ENCODE peak calls at places on chromosomes 7 and 10, in ten cellular contexts. One of them, this sample, is unnamed.

GRCh38 chr7:26166681-26167266 is 14.8 kb downstream of the NFE2L3 start:
- DNase-seq in stomach: no peak
- DNase-seq in fibroblast of lung: no peak
- DNase-seq in sigmoid colon: no peak
- DNase-seq in neural progenitor cell: no peak
- DNase-seq in Peyer's patch: no peak
- DNase-seq in heart right ventricle: no peak
- DNase-seq in transverse colon: no peak
- DNase-seq in uterus: no peak
- DNase-seq in pancreas: no peak
- DNase-seq in this sample: no peak

GRCh38 chr10:46060706-46061105 is 14.6 kb upstream of the MSMB start:
- DNase-seq in stomach: no peak
- DNase-seq in fibroblast of lung: no peak
- DNase-seq in sigmoid colon: no peak
- DNase-seq in neural progenitor cell: no peak
- DNase-seq in Peyer's patch: no peak
- DNase-seq in heart right ventricle: no peak
- DNase-seq in transverse colon: no peak
- DNase-seq in uterus: no peak
- DNase-seq in pancreas: no peak
- DNase-seq in this sample: no peak

GRCh38 chr10:126846469-126846868 is 58.8 kb upstream of the DOCK1 start:
- DNase-seq in stomach: no peak
- DNase-seq in fibroblast of lung: no peak
- DNase-seq in sigmoid colon: no peak
- DNase-seq in neural progenitor cell: no peak
- DNase-seq in Peyer's patch: no peak
- DNase-seq in heart right ventricle: no peak
- DNase-seq in transverse colon: no peak
- DNase-seq in uterus: no peak
- DNase-seq in pancreas: no peak
- DNase-seq in this sample: no peak

GRCh38 chr7:523436-524336 is 4.0 kb upstream of the PDGFA start:
- DNase-seq in stomach: no peak
- DNase-seq in fibroblast of lung: no peak
- DNase-seq in sigmoid colon: no peak
- DNase-seq in neural progenitor cell: peak; percentile 20
- DNase-seq in Peyer's patch: no peak
- DNase-seq in heart right ventricle: peak; percentile 19
- DNase-seq in transverse colon: no peak
- DNase-seq in uterus: no peak
- DNase-seq in pancreas: no peak
- DNase-seq in this sample: no peak

GRCh38 chr10:116238036-116238435 is 35.0 kb downstream of the GFRA1 start:
- DNase-seq in stomach: no peak
- DNase-seq in fibroblast of lung: no peak
- DNase-seq in sigmoid colon: no peak
- DNase-seq in neural progenitor cell: peak; percentile 8
- DNase-seq in Peyer's patch: no peak
- DNase-seq in heart right ventricle: no peak
- DNase-seq in transverse colon: no peak
- DNase-seq in uterus: no peak
- DNase-seq in pancreas: no peak
- DNase-seq in this sample: no peak

GRCh38 chr10:33262871-33263270 is 71.6 kb downstream of the NRP1 start:
- DNase-seq in stomach: no peak
- DNase-seq in fibroblast of lung: no peak
- DNase-seq in sigmoid colon: no peak
- DNase-seq in neural progenitor cell: no peak
- DNase-seq in Peyer's patch: no peak
- DNase-seq in heart right ventricle: no peak
- DNase-seq in transverse colon: no peak
- DNase-seq in uterus: no peak
- DNase-seq in pancreas: no peak
- DNase-seq in this sample: no peak

GRCh38 chr7:97018126-97018601 is 6.5 kb downstream of the DLX5 start:
- DNase-seq in stomach: no peak
- DNase-seq in fibroblast of lung: no peak
- DNase-seq in sigmoid colon: no peak
- DNase-seq in neural progenitor cell: peak; percentile 58
- DNase-seq in Peyer's patch: no peak
- DNase-seq in heart right ventricle: no peak
- DNase-seq in transverse colon: no peak
- DNase-seq in uterus: no peak
- DNase-seq in pancreas: no peak
- DNase-seq in this sample: no peak

GRCh38 chr7:144410441-144410840 is 6.9 kb upstream of the NOBOX start:
- DNase-seq in stomach: no peak
- DNase-seq in fibroblast of lung: no peak
- DNase-seq in sigmoid colon: no peak
- DNase-seq in neural progenitor cell: no peak
- DNase-seq in Peyer's patch: no peak
- DNase-seq in heart right ventricle: no peak
- DNase-seq in transverse colon: no peak
- DNase-seq in uterus: no peak
- DNase-seq in pancreas: no peak
- DNase-seq in this sample: no peak

GRCh38 chr7:91569702-91570457 is 305.6 kb downstream of the FZD1 start:
- DNase-seq in stomach: no peak
- DNase-seq in fibroblast of lung: peak; percentile 65
- DNase-seq in sigmoid colon: no peak
- DNase-seq in neural progenitor cell: no peak
- DNase-seq in Peyer's patch: no peak
- DNase-seq in heart right ventricle: no peak
- DNase-seq in transverse colon: no peak
- DNase-seq in uterus: no peak
- DNase-seq in pancreas: no peak
- DNase-seq in this sample: no peak

GRCh38 chr10:82251222-82251977 is 376.4 kb downstream of the NRG3 start:
- DNase-seq in stomach: no peak
- DNase-seq in fibroblast of lung: no peak
- DNase-seq in sigmoid colon: no peak
- DNase-seq in neural progenitor cell: peak; percentile 74
- DNase-seq in Peyer's patch: no peak
- DNase-seq in heart right ventricle: no peak
- DNase-seq in transverse colon: no peak
- DNase-seq in uterus: no peak
- DNase-seq in pancreas: no peak
- DNase-seq in this sample: no peak

GRCh38 chr7:127391591-127392181 is 822 bp downstream of the ZNF800 start:
- DNase-seq in stomach: peak; percentile 50
- DNase-seq in fibroblast of lung: peak; percentile 40
- DNase-seq in sigmoid colon: no peak
- DNase-seq in neural progenitor cell: peak; percentile 56
- DNase-seq in Peyer's patch: peak; percentile 80
- DNase-seq in heart right ventricle: peak; percentile 60
- DNase-seq in transverse colon: peak; percentile 53
- DNase-seq in uterus: no peak
- DNase-seq in pancreas: peak; percentile 32
- DNase-seq in this sample: no peak

GRCh38 chr7:127392182-127392565 is 334 bp downstream of the ZNF800 start:
- DNase-seq in stomach: peak; percentile 66
- DNase-seq in fibroblast of lung: peak; percentile 65
- DNase-seq in sigmoid colon: peak; percentile 72
- DNase-seq in neural progenitor cell: peak; percentile 78
- DNase-seq in Peyer's patch: no peak
- DNase-seq in heart right ventricle: no peak
- DNase-seq in transverse colon: peak; percentile 62
- DNase-seq in uterus: peak; percentile 28
- DNase-seq in pancreas: peak; percentile 62
- DNase-seq in this sample: no peak

GRCh38 chr7:127390817-127391590 is 1.5 kb downstream of the ZNF800 start:
- DNase-seq in stomach: no peak
- DNase-seq in fibroblast of lung: no peak
- DNase-seq in sigmoid colon: no peak
- DNase-seq in neural progenitor cell: peak; percentile 27
- DNase-seq in Peyer's patch: no peak
- DNase-seq in heart right ventricle: no peak
- DNase-seq in transverse colon: no peak
- DNase-seq in uterus: no peak
- DNase-seq in pancreas: no peak
- DNase-seq in this sample: no peak

GRCh38 chr7:127393370-127394058 is 1.0 kb upstream of the ZNF800 start:
- DNase-seq in stomach: no peak
- DNase-seq in fibroblast of lung: peak; percentile 24
- DNase-seq in sigmoid colon: peak; percentile 68
- DNase-seq in neural progenitor cell: peak; percentile 41
- DNase-seq in Peyer's patch: no peak
- DNase-seq in heart right ventricle: no peak
- DNase-seq in transverse colon: no peak
- DNase-seq in uterus: peak; percentile 24
- DNase-seq in pancreas: peak; percentile 8
- DNase-seq in this sample: no peak

DNA sequence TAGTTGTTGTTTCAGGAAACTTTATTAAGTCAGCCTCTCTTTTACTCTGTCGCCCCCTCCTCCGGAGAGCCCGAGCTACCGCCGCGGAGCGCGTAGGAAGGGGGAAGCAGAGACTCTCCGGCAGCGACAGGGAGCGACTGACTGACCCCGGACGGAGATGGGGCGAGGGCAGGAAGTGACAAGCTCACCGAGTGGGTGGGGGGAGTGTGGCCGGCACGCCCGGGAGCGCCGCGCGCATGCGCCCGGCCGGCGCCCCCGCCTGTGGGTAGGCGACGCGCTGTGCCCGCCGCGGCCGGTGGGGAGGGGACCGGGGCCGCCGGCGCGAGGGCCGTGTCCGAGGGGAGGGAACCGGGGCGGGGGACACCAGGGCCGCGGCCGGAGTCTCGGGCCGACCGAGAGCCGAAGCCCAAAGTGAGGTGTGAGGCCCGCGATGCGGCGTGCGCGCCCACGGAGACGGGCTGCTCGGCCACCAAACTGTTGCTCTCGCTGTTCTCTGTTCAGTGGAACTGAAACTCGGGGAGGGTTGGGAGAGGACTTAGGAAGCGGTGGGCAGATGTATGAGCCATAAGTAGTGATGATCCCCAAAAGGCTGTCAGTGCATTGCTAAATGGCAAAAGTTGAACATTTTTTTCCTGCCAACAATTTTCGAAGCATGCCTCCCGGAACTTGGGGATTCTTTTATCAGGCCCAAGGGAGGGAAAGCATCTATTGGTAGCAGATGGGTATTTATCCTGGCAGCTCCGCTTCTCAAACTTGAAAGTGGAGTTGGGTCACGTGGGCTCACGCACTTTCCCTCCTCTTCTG is at the start of gene ZNF800:
- DNase-seq in stomach: peak; percentile 90
- DNase-seq in fibroblast of lung: peak; percentile 81
- DNase-seq in sigmoid colon: peak; percentile 96
- DNase-seq in neural progenitor cell: peak; percentile 85
- DNase-seq in Peyer's patch: peak; percentile 92
- DNase-seq in heart right ventricle: peak; percentile 90
- DNase-seq in transverse colon: peak; percentile 94
- DNase-seq in uterus: peak; percentile 90
- DNase-seq in pancreas: peak; percentile 92
- DNase-seq in this sample: peak; percentile 90
- H3K4me3 ChIP-seq in stomach: peak within 1 kb of the TSS; percentile 89
- H3K4me3 ChIP-seq in fibroblast of lung: peak within 1 kb of the TSS; percentile 96
- H3K4me3 ChIP-seq in sigmoid colon: peak within 1 kb of the TSS; percentile 72
- H3K4me3 ChIP-seq in neural progenitor cell: peak within 1 kb of the TSS; percentile 83
- H3K4me3 ChIP-seq in Peyer's patch: peak within 1 kb of the TSS; percentile 82
- H3K4me3 ChIP-seq in heart right ventricle: peak within 1 kb of the TSS; percentile 88
- H3K4me3 ChIP-seq in transverse colon: peak within 1 kb of the TSS; percentile 68
- H3K4me3 ChIP-seq in uterus: peak within 1 kb of the TSS; percentile 68
- H3K4me3 ChIP-seq in pancreas: peak within 1 kb of the TSS; percentile 84
- H3K4me3 ChIP-seq in this sample: peak within 1 kb of the TSS; percentile 100

GRCh38 chr7:24517166-24517565 is 56.1 kb upstream of the PALS2 start:
- DNase-seq in stomach: no peak
- DNase-seq in fibroblast of lung: no peak
- DNase-seq in sigmoid colon: no peak
- DNase-seq in neural progenitor cell: no peak
- DNase-seq in Peyer's patch: no peak
- DNase-seq in heart right ventricle: no peak
- DNase-seq in transverse colon: no peak
- DNase-seq in uterus: no peak
- DNase-seq in pancreas: no peak
- DNase-seq in this sample: no peak

DNA sequence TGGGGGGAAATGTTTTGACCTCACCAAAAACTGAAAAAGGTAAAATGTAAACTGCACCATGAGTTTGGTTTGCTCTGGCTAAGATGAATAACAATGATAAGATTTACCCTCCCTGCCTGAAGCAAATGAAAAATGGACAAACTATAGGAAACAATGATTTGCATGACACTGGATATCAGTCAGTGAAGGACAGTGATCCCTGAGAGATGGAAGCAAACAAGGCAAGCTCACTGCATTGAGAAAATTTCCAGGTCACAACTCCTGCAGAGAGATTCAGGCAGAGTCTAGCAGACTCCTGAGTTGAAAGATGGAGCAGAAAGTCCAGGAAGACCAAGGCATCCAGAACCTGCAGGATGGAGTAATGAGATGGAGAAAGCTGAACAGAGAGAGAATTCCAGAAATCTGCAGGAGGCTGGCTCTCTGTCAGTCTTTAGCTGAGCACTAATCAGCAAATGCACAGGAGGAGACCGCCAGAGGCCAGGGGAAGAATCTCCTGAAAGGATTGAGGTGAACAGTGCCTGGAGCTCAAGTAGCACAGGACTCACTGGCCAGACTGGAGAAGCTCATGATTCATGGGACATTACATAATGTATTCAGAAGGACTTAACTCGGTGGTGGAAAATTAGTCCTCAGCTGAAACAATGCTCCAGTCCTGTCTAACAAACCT is 51.2 kb upstream of the PALS2 start:
- DNase-seq in stomach: no peak
- DNase-seq in fibroblast of lung: no peak
- DNase-seq in sigmoid colon: no peak
- DNase-seq in neural progenitor cell: peak; percentile 44
- DNase-seq in Peyer's patch: no peak
- DNase-seq in heart right ventricle: no peak
- DNase-seq in transverse colon: no peak
- DNase-seq in uterus: no peak
- DNase-seq in pancreas: no peak
- DNase-seq in this sample: no peak
- H3K27ac ChIP-seq in stomach: no peak overlapping the region
- H3K27ac ChIP-seq in fibroblast of lung: no peak overlapping the region
- H3K27ac ChIP-seq in sigmoid colon: no peak overlapping the region
- H3K27ac ChIP-seq in neural progenitor cell: peak overlapping the region; percentile 42
- H3K27ac ChIP-seq in Peyer's patch: no peak overlapping the region
- H3K27ac ChIP-seq in heart right ventricle: no peak overlapping the region
- H3K27ac ChIP-seq in transverse colon: no peak overlapping the region
- H3K27ac ChIP-seq in uterus: no peak overlapping the region
- H3K27ac ChIP-seq in pancreas: no peak overlapping the region
- H3K27ac ChIP-seq in this sample: no peak overlapping the region

GRCh38 chr7:94223375-94224084 is 171.2 kb upstream of the COL1A2 start:
- DNase-seq in stomach: no peak
- DNase-seq in fibroblast of lung: peak; percentile 69
- DNase-seq in sigmoid colon: no peak
- DNase-seq in neural progenitor cell: peak; percentile 83
- DNase-seq in Peyer's patch: no peak
- DNase-seq in heart right ventricle: no peak
- DNase-seq in transverse colon: no peak
- DNase-seq in uterus: no peak
- DNase-seq in pancreas: no peak
- DNase-seq in this sample: no peak
- TF ChIP-seq CTCF in stomach: no peak
- TF ChIP-seq CTCF in fibroblast of lung: peak; percentile 66
- TF ChIP-seq CTCF in sigmoid colon: no peak
- TF ChIP-seq CTCF in neural progenitor cell: peak; percentile 59
- TF ChIP-seq CTCF in Peyer's patch: no peak
- TF ChIP-seq CTCF in heart right ventricle: peak; percentile 61
- TF ChIP-seq CTCF in transverse colon: no peak
- TF ChIP-seq CTCF in uterus: peak; percentile 32
- TF ChIP-seq CTCF in pancreas: no peak
- TF ChIP-seq CTCF in this sample: no peak

GRCh38 chr7:157465597-157466348 is 129.0 kb downstream of the DNAJB6 start:
- DNase-seq in stomach: peak; percentile 24
- DNase-seq in fibroblast of lung: no peak
- DNase-seq in sigmoid colon: peak; percentile 42
- DNase-seq in neural progenitor cell: no peak
- DNase-seq in Peyer's patch: no peak
- DNase-seq in heart right ventricle: no peak
- DNase-seq in transverse colon: no peak
- DNase-seq in uterus: no peak
- DNase-seq in pancreas: no peak
- DNase-seq in this sample: no peak
- H3K4me3 ChIP-seq in stomach: no peak overlapping the region
- H3K4me3 ChIP-seq in fibroblast of lung: no peak overlapping the region
- H3K4me3 ChIP-seq in sigmoid colon: peak overlapping the region; percentile 15
- H3K4me3 ChIP-seq in neural progenitor cell: no peak overlapping the region
- H3K4me3 ChIP-seq in Peyer's patch: no peak overlapping the region
- H3K4me3 ChIP-seq in heart right ventricle: no peak overlapping the region
- H3K4me3 ChIP-seq in transverse colon: no peak overlapping the region
- H3K4me3 ChIP-seq in uterus: no peak overlapping the region
- H3K4me3 ChIP-seq in pancreas: no peak overlapping the region
- H3K4me3 ChIP-seq in this sample: no peak overlapping the region